ENCODE peak calls at places on chromosomes 6 and 20, in four cellular contexts. L, I, S and D are unnamed samples.

GRCh38 chr6:134472046-134472445 is 154.1 kb upstream of the SGK1 start:
- DNase-seq in L (no peak), I (no peak), S (no peak), D (no peak)

GRCh38 chr6:15365273-15365687 is 119.4 kb downstream of the JARID2 start:
- DNase-seq in L (peak; percentile 92), I (peak; percentile 46), S (peak; percentile 72), D (peak; percentile 27)

GRCh38 chr6:111854683-111855082 is 18.6 kb downstream of the FYN start:
- DNase-seq in L (peak; percentile 28), I (no peak), S (no peak), D (no peak)

GRCh38 chr6:35486005-35486925 is 10.6 kb downstream of the TEAD3 start:
- DNase-seq in L (no peak), I (peak; percentile 92), S (no peak), D (no peak)

GRCh38 chr6:89436226-89436625 is 3.3 kb downstream of the ANKRD6 start:
- DNase-seq in L (no peak), I (no peak), S (no peak), D (no peak)

GRCh38 chr6:168909288-168909687 is 344.4 kb downstream of the THBS2 start:
- DNase-seq in L (no peak), I (no peak), S (no peak), D (no peak)

GRCh38 chr20:63116412-63117106 is 99.4 kb downstream of the YTHDF1 start:
- DNase-seq in L (peak; percentile 48), I (peak; percentile 67), S (no peak), D (peak; percentile 65)

GRCh38 chr20:59051666-59052065 is 9.1 kb upstream of the PRELID3B start:
- DNase-seq in L (no peak), I (no peak), S (no peak), D (no peak)

GRCh38 chr6:119276211-119276610 is 73.3 kb downstream of the MAN1A1 start:
- DNase-seq in L (peak; percentile 66), I (no peak), S (no peak), D (no peak)

GRCh38 chr6:151389640-151390275 is 1.6 kb downstream of the ZBTB2 start:
- DNase-seq in L (peak; percentile 86), I (peak; percentile 45), S (no peak), D (no peak)

GRCh38 chr6:167077241-167077932 is 45.5 kb upstream of the CCR6 start:
- DNase-seq in L (no peak), I (no peak), S (no peak), D (no peak)

GRCh38 chr6:52233975-52234823 is 10.1 kb downstream of the IL17F start:
- DNase-seq in L (peak; percentile 84), I (peak; percentile 70), S (peak; percentile 59), D (peak; percentile 26)

GRCh38 chr6:170227996-170228550 is 62.8 kb downstream of the DLL1 start:
- DNase-seq in L (no peak), I (no peak), S (no peak), D (no peak)

GRCh38 chr6:21539621-21540100 is 53.9 kb upstream of the SOX4 start:
- DNase-seq in L (no peak), I (no peak), S (no peak), D (no peak)

GRCh38 chr6:7146079-7146828 is 38.5 kb downstream of the RREB1 start:
- DNase-seq in L (peak; percentile 79), I (no peak), S (no peak), D (no peak)

GRCh38 chr6:9516207-9516606 is 898.7 kb downstream of the TFAP2A start:
- DNase-seq in L (peak; percentile 82), I (peak; percentile 30), S (peak; percentile 75), D (peak; percentile 17)

GRCh38 chr20:63639093-63639860 is 12.4 kb upstream of the GMEB2 start:
- DNase-seq in L (no peak), I (no peak), S (no peak), D (no peak)

GRCh38 chr6:1915226-1915625 is 305.5 kb downstream of the FOXC1 start:
- DNase-seq in L (no peak), I (no peak), S (no peak), D (no peak)

GRCh38 chr6:42239736-42240375 is 22.2 kb upstream of the MRPS10 start:
- DNase-seq in L (peak; percentile 83), I (no peak), S (no peak), D (no peak)

GRCh38 chr20:23998392-23998791 is 9.8 kb upstream of the GGTLC1 start:
- DNase-seq in L (no peak), I (no peak), S (no peak), D (no peak)

GRCh38 chr20:59439243-59439642 is 138.8 kb downstream of the EDN3 start:
- DNase-seq in L (no peak), I (no peak), S (no peak), D (no peak)

GRCh38 chr6:111129003-111129402 is 41.7 kb downstream of the SLC16A10 start:
- DNase-seq in L (no peak), I (no peak), S (no peak), D (no peak)

GRCh38 chr6:11919771-11920440 is 92.2 kb upstream of the HIVEP1 start:
- DNase-seq in L (peak; percentile 29), I (no peak), S (no peak), D (no peak)

GRCh38 chr6:9708600-9708999 is 706.3 kb downstream of the TFAP2A start:
- DNase-seq in L (no peak), I (no peak), S (no peak), D (no peak)

GRCh38 chr6:166312832-166313231 is 4.6 kb upstream of the PRR18 start:
- DNase-seq in L (no peak), I (no peak), S (no peak), D (no peak)

GRCh38 chr6:30744054-30744805 is at the start of gene IER3:
- DNase-seq in L (peak; percentile 95), I (peak; percentile 93), S (peak; percentile 93), D (peak; percentile 70)

GRCh38 chr20:3766832-3767433 is 620 bp downstream of the ADISSP start:
- DNase-seq in L (peak; percentile 50), I (no peak), S (no peak), D (no peak)

GRCh38 chr20:23366384-23366783 is 4.4 kb downstream of the GZF1 start:
- DNase-seq in L (peak; percentile 32), I (no peak), S (no peak), D (no peak)

GRCh38 chr6:128209771-128210170 is 308.9 kb upstream of the THEMIS start:
- DNase-seq in L (peak; percentile 46), I (no peak), S (no peak), D (no peak)

GRCh38 chr6:154501287-154501868 is 9.1 kb downstream of the CNKSR3 start:
- DNase-seq in L (no peak), I (no peak), S (no peak), D (no peak)
- H3K27ac ChIP-seq in L (no peak overlapping the region), I (no peak overlapping the region), S (no peak overlapping the region), D (no peak overlapping the region)

GRCh38 chr6:137910424-137910834 is 43.4 kb downstream of the TNFAIP3 start:
- DNase-seq in L (peak; percentile 54), I (no peak), S (no peak), D (no peak)

GRCh38 chr6:137912813-137913212 is 45.8 kb downstream of the TNFAIP3 start:
- DNase-seq in L (no peak), I (no peak), S (no peak), D (no peak)

GRCh38 chr6:137913434-137913833 is 46.4 kb downstream of the TNFAIP3 start:
- DNase-seq in L (no peak), I (no peak), S (no peak), D (no peak)

GRCh38 chr6:137910843-137911456 is 43.9 kb downstream of the TNFAIP3 start:
- DNase-seq in L (no peak), I (no peak), S (no peak), D (no peak)

GRCh38 chr6:137911675-137912158 is 44.7 kb downstream of the TNFAIP3 start:
- DNase-seq in L (no peak), I (no peak), S (no peak), D (no peak)
- H3K4me2 ChIP-seq in L (no peak overlapping the region), I (no peak overlapping the region), S (no peak overlapping the region), D (no peak overlapping the region)

GRCh38 chr20:764255-764654 is 4.0 kb downstream of the SLC52A3 start:
- DNase-seq in L (no peak), I (no peak), S (no peak), D (no peak)
- H3K27ac ChIP-seq in L (no peak overlapping the region), I (no peak overlapping the region), S (no peak overlapping the region), D (no peak overlapping the region)

GRCh38 chr6:64289946-64290345 is 654.3 kb downstream of the PHF3 start:
- DNase-seq in L (no peak), I (no peak), S (no peak), D (no peak)
- H3K4me2 ChIP-seq in L (no peak overlapping the region), I (no peak overlapping the region), S (no peak overlapping the region), D (no peak overlapping the region)

GRCh38 chr6:80316655-80317332 is 210.3 kb downstream of the BCKDHB start:
- DNase-seq in L (peak; percentile 38), I (no peak), S (no peak), D (no peak)

GRCh38 chr6:80319286-80319685 is 212.8 kb downstream of the BCKDHB start:
- DNase-seq in L (peak; percentile 69), I (no peak), S (no peak), D (no peak)

DNA sequence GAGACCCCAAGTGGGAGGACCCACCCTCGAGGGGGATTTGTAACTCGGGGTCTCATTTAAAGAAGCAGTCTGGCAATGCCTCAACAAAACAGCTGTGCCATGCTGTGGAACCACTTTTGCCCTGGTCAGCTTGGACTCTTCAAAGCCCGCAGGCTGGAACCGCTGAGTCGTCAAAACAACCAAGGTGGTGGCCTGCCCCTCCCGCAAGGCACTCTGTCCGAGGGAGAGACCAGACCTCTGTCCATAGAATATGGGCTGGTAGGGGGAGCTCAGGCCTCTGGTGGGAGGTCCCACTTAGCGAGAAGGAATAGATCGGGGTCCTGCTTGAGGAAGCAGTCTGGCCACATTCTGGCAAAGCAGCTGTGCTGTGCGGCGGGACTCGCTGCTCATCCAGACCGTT is 208.1 kb downstream of the BCKDHB start:
- DNase-seq in L (no peak), I (no peak), S (no peak), D (no peak)
- H3K27ac ChIP-seq in L (no peak overlapping the region), I (no peak overlapping the region), S (no peak overlapping the region), D (no peak overlapping the region)